ENCODE peak calls at places on chromosomes 3 and 15, in nine cellular contexts. D is Karpas-422, O is GM23248, Z is PC-9, E is GM23338, U is neural progenitor cell, F is OCI-LY7, M is PC-3, L is IMR-90. W is an unnamed sample. For H4K20me1, the result is how much of the 10 kb centered on the place peaks cover.

GRCh38 chr3:15205934-15206661 is at the start of gene CAPN7:
- DNase-seq in L (peak), D (peak), E (peak), M (peak), U (peak), Z (peak), F (peak), O (peak), W (peak)

GRCh38 chr3:177525414-177525813 is 328.1 kb upstream of the TBL1XR1 start:
- DNase-seq in E (no peak), D (no peak), F (no peak), M (no peak), L (no peak), O (no peak), U (no peak), Z (no peak), W (no peak)

GRCh38 chr3:108513961-108514360 is 3.6 kb upstream of the MYH15 start:
- DNase-seq in D (no peak), M (no peak), E (no peak), U (no peak), Z (no peak), F (no peak), O (peak), L (peak), W (no peak)

GRCh38 chr15:56934269-56934668 is 15.8 kb downstream of the TCF12 start:
- DNase-seq in D (no peak), F (no peak), E (no peak), O (peak), L (peak), U (no peak), Z (no peak), M (no peak), W (no peak)

GRCh38 chr3:155991847-155992246 is 121.4 kb downstream of the GMPS start:
- DNase-seq in Z (no peak), L (no peak), M (peak), D (no peak), U (no peak), F (no peak), O (no peak), E (no peak), W (no peak)

GRCh38 chr15:74428970-74429783 is 4.6 kb downstream of the SEMA7A start:
- DNase-seq in M (no peak), D (no peak), F (no peak), O (no peak), L (no peak), E (no peak), U (no peak), Z (no peak), W (no peak)

GRCh38 chr15:39797407-39797806 is 14.8 kb upstream of the FSIP1 start:
- DNase-seq in U (no peak), L (peak), O (no peak), M (no peak), E (no peak), D (no peak), Z (no peak), F (no peak), W (no peak)

GRCh38 chr15:55915876-55916567 is 77.4 kb downstream of the NEDD4 start:
- DNase-seq in U (no peak), L (peak), Z (no peak), E (no peak), M (no peak), O (peak), F (no peak), D (no peak), W (no peak)

GRCh38 chr3:65867463-65868210 is 171.1 kb downstream of the MAGI1 start:
- DNase-seq in Z (no peak), E (no peak), U (no peak), F (no peak), M (no peak), L (no peak), O (no peak), D (no peak), W (no peak)

GRCh38 chr15:77859491-77860060 is 217.9 kb downstream of the TBC1D2B start:
- DNase-seq in L (no peak), F (no peak), Z (no peak), O (no peak), D (no peak), U (no peak), M (no peak), E (peak), W (no peak)

GRCh38 chr3:100603449-100603848 is 6.0 kb upstream of the ADGRG7 start:
- DNase-seq in L (peak), M (peak), D (peak), O (peak), E (peak), F (peak), U (peak), Z (peak), W (peak)

GRCh38 chr3:186193534-186194450 is 84.9 kb upstream of the ETV5 start:
- DNase-seq in D (no peak), F (no peak), L (no peak), Z (no peak), O (peak), E (peak), U (peak), M (no peak), W (no peak)
- H2AFZ ChIP-seq in D (no peak), F (no peak), L (peak), Z (no peak), O (no peak), E (peak), U (peak), M (no peak), W (no peak)

GRCh38 chr3:136919799-136920580 is 37.8 kb upstream of the IL20RB start:
- DNase-seq in E (no peak), U (no peak), Z (no peak), M (no peak), L (no peak), D (no peak), F (no peak), O (no peak), W (no peak)

GRCh38 chr3:136914739-136915138 is 43.0 kb upstream of the IL20RB start:
- DNase-seq in O (no peak), D (no peak), F (no peak), L (no peak), Z (no peak), E (no peak), U (no peak), M (no peak), W (no peak)

GRCh38 chr3:136920904-136921649 is 36.7 kb upstream of the IL20RB start:
- DNase-seq in Z (no peak), U (no peak), O (no peak), F (no peak), D (no peak), L (no peak), M (no peak), E (no peak), W (no peak)

GRCh38 chr3:136913168-136913567 is 44.6 kb upstream of the IL20RB start:
- DNase-seq in O (no peak), M (no peak), Z (no peak), L (no peak), F (no peak), U (no peak), E (no peak), D (no peak), W (no peak)

DNA sequence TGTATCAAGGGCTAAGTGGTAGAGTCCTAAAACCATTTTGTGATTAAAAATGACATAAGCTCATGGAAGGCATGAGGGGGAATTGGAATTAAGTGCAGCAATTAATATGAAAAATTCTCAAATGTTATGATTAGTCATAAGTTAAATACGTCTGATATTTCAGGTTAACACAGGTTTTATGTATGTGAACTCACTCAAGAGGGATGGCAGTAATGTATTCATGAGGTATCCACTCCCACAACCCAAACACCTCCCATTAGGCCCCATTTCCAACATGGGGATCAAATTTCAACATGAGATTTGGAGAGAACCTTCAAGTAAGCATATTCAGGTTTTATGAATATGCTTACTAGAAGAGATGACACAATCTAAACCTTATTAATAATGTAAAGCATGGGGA is 41.6 kb upstream of the IL20RB start:
- DNase-seq in L (no peak), O (no peak), F (no peak), M (peak), E (peak), D (no peak), Z (no peak), U (no peak), W (no peak)
- H4K20me1 ChIP-seq in L (under half), O (under half), F (under half), M (under half), E (under half), D (under half), Z (under half), U (under half), W (under half)

DNA sequence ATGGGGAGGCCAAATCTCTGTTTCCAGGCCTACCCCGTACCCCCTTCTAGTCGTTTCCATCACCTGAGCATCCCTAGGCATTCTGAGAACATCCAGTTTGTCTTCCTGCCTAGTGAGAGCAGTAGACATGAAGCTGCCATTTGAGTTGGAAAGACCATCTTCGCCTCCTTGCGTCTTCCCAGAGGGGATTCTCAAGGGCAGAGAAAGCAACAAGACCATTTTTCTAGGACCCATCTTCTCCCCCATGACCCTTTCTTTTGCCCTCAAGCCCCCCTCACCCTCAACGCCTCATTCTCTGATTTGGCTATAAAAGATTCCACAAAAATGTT is 148.7 kb upstream of the BHLHE40 start:
- DNase-seq in O (no peak), D (no peak), Z (no peak), E (no peak), M (no peak), L (no peak), F (no peak), U (no peak), W (peak)
- H3K27ac ChIP-seq in O (peak), D (no peak), Z (peak), E (no peak), M (peak), L (peak), F (no peak), U (no peak), W (peak)

GRCh38 chr3:28791713-28792255 is 443.2 kb upstream of the AZI2 start:
- DNase-seq in O (peak), D (no peak), F (no peak), M (no peak), U (peak), Z (no peak), E (peak), L (no peak), W (no peak)
- H2AFZ ChIP-seq in O (peak), D (no peak), F (no peak), M (no peak), U (no peak), Z (no peak), E (peak), L (no peak), W (no peak)

GRCh38 chr3:152278674-152279427 is 10.1 kb downstream of the MBNL1 start:
- DNase-seq in F (no peak), M (no peak), L (no peak), U (no peak), D (no peak), Z (no peak), O (peak), E (no peak), W (no peak)

GRCh38 chr3:152280539-152280938 is 11.8 kb downstream of the MBNL1 start:
- DNase-seq in M (no peak), D (no peak), U (no peak), L (no peak), Z (no peak), F (no peak), O (no peak), E (no peak), W (no peak)

GRCh38 chr3:152279474-152279873 is 10.7 kb downstream of the MBNL1 start:
- DNase-seq in U (no peak), L (no peak), M (no peak), E (no peak), O (no peak), F (no peak), Z (no peak), D (no peak), W (no peak)

GRCh38 chr3:152276688-152277087 is 8.0 kb downstream of the MBNL1 start:
- DNase-seq in M (no peak), D (no peak), E (no peak), O (no peak), U (no peak), F (no peak), L (no peak), Z (no peak), W (no peak)

GRCh38 chr3:152277198-152277597 is 8.5 kb downstream of the MBNL1 start:
- DNase-seq in E (no peak), D (no peak), F (no peak), U (no peak), L (no peak), O (no peak), M (no peak), Z (no peak), W (no peak)
- H4K20me1 ChIP-seq in E (under half), D (under half), F (half or more), U (under half), L (under half), O (under half), M (half or more), Z (under half), W (half or more)

GRCh38 chr3:129440648-129441190 is 695 bp downstream of the IFT122 start:
- DNase-seq in D (peak), Z (no peak), E (no peak), F (no peak), M (no peak), U (no peak), L (no peak), O (no peak), W (no peak)
- H3K27ac ChIP-seq in D (peak), Z (peak), E (peak), F (peak), M (peak), U (peak), L (peak), O (peak), W (peak)

W was measured in DND-41.